ENCODE peak calls at places on chromosomes 7 and 10, in four cellular contexts. U is SW480, P is HT-29, G is left kidney. C is an unnamed sample.

GRCh38 chr10:56318816-56319215 is 42.2 kb downstream of the ZWINT start:
- DNase-seq in U (no peak), P (no peak), G (no peak), C (no peak)

GRCh38 chr10:91434041-91434440 is 23.9 kb downstream of the HECTD2 start:
- DNase-seq in G (no peak), P (no peak), U (no peak), C (no peak)

GRCh38 chr10:22903694-22904093 is 24.2 kb upstream of the ARMC3 start:
- DNase-seq in P (no peak), G (no peak), U (no peak), C (no peak)

GRCh38 chr10:36725581-36726520 is 399.5 kb upstream of the ANKRD30A start:
- DNase-seq in P (peak; percentile 43), U (peak; percentile 36), G (peak; percentile 83), C (no peak)

GRCh38 chr10:83908506-83908905 is 230.8 kb upstream of the GHITM start:
- DNase-seq in P (no peak), G (no peak), U (no peak), C (no peak)

GRCh38 chr7:98054585-98054984 is 52.1 kb upstream of the LMTK2 start:
- DNase-seq in U (no peak), P (no peak), G (no peak), C (no peak)

GRCh38 chr10:20017961-20018360 is 201.7 kb downstream of the PLXDC2 start:
- DNase-seq in U (no peak), P (no peak), G (no peak), C (no peak)

GRCh38 chr7:127578036-127578684 is 7.2 kb downstream of the GCC1 start:
- DNase-seq in G (no peak), P (no peak), U (no peak), C (no peak)

GRCh38 chr7:156947120-156947843 is 2.2 kb upstream of the NOM1 start:
- DNase-seq in G (no peak), U (peak; percentile 57), P (peak; percentile 37), C (no peak)

GRCh38 chr10:49611166-49611814 is 1.2 kb downstream of the SLC18A3 start:
- DNase-seq in P (no peak), G (no peak), U (no peak), C (no peak)

GRCh38 chr10:14023612-14024348 is 306.9 kb downstream of the FRMD4A start:
- DNase-seq in P (no peak), G (peak; percentile 54), U (no peak), C (no peak)

GRCh38 chr7:17021205-17021604 is 139.4 kb upstream of the AGR3 start:
- DNase-seq in U (no peak), G (no peak), P (peak; percentile 11), C (no peak)

GRCh38 chr7:158829021-158829341 is 328 bp downstream of the ESYT2 start:
- DNase-seq in P (peak; percentile 82), G (peak; percentile 90), U (peak; percentile 82), C (no peak)

GRCh38 chr7:4631664-4632171 is 50.4 kb upstream of the FOXK1 start:
- DNase-seq in G (peak; percentile 94), P (peak; percentile 86), U (peak; percentile 98), C (no peak)

GRCh38 chr10:105691811-105692210 is 1050.7 kb downstream of the SORCS3 start:
- DNase-seq in P (peak; percentile 30), G (peak; percentile 72), U (peak; percentile 10), C (no peak)

GRCh38 chr7:15104411-15105092 is 202.0 kb upstream of the DGKB start:
- DNase-seq in P (no peak), G (peak; percentile 50), U (no peak), C (no peak)

GRCh38 chr7:101373812-101374612 is 11.3 kb downstream of the COL26A1 start:
- DNase-seq in G (peak; percentile 34), P (no peak), U (no peak), C (no peak)

GRCh38 chr7:132243463-132243862 is 332.8 kb downstream of the PLXNA4 start:
- DNase-seq in P (no peak), U (no peak), G (no peak), C (no peak)

GRCh38 chr10:46536171-46536570 is 20.3 kb downstream of the GPRIN2 start:
- DNase-seq in G (no peak), U (no peak), P (no peak), C (no peak)

GRCh38 chr7:117095055-117095454 is 141.8 kb downstream of the ST7 start:
- DNase-seq in G (no peak), P (no peak), U (no peak), C (no peak)

GRCh38 chr7:30596043-30596641 is 1.5 kb downstream of the GARS1 start:
- DNase-seq in G (peak; percentile 35), U (peak; percentile 79), P (peak; percentile 66), C (no peak)

GRCh38 chr7:30162622-30163124 is 27.9 kb downstream of the MTURN start:
- DNase-seq in P (peak; percentile 31), U (peak; percentile 93), G (no peak), C (no peak)

GRCh38 chr7:103690576-103690975 is 244.6 kb upstream of the SLC26A5 start:
- DNase-seq in U (peak; percentile 29), G (no peak), P (no peak), C (no peak)

GRCh38 chr10:79229830-79230562 is 117.3 kb upstream of the PPIF start:
- DNase-seq in P (no peak), G (peak; percentile 93), U (no peak), C (no peak)

C was measured in activated T-cell treated with anti-CD3 and anti-CD28 coated beads for 24 hours.